ENCODE peak calls at places on chromosomes 16 and 17, in four cellular contexts. X is hepatocyte, A is heart right ventricle, N is mammary epithelial cell. I is an unnamed sample.

GRCh38 chr17:37176683-37177082 is 199.1 kb upstream of the C17orf78 start:
- DNase-seq in A (no peak), X (no peak), N (peak), I (peak)

GRCh38 chr16:49500211-49500610 is 126.6 kb downstream of the C16orf78 start:
- DNase-seq in X (no peak), A (no peak), N (no peak), I (no peak)

GRCh38 chr16:78058165-78058564 is 35.8 kb downstream of the CLEC3A start:
- DNase-seq in N (no peak), A (no peak), X (no peak), I (no peak)

GRCh38 chr17:75549246-75550138 is 24.0 kb downstream of the LLGL2 start:
- DNase-seq in X (peak), A (no peak), N (peak), I (peak)

GRCh38 chr17:74454197-74455024 is 12.0 kb upstream of the CD300A start:
- DNase-seq in N (peak), A (peak), X (peak), I (no peak)

GRCh38 chr16:49010396-49010795 is 271.2 kb downstream of the CBLN1 start:
- DNase-seq in X (no peak), N (no peak), A (peak), I (no peak)

GRCh38 chr17:75059369-75060345 is 12.6 kb downstream of the KCTD2 start:
- DNase-seq in N (no peak), X (peak), A (peak), I (no peak)

GRCh38 chr16:58020628-58021521 is 4.7 kb upstream of the MMP15 start:
- DNase-seq in A (peak), N (no peak), X (peak), I (no peak)

GRCh38 chr17:55356440-55357328 is 65.0 kb downstream of the MMD start:
- DNase-seq in A (peak), X (peak), N (peak), I (peak)

GRCh38 chr16:66262253-66263167 is 104.0 kb upstream of the CDH5 start:
- DNase-seq in N (no peak), A (no peak), X (peak), I (no peak)

GRCh38 chr17:80455328-80455710 is 21.1 kb downstream of the NPTX1 start:
- DNase-seq in X (peak), N (no peak), A (no peak), I (peak)

GRCh38 chr17:1122681-1123396 is 56.9 kb downstream of the ABR start:
- DNase-seq in A (peak), N (peak), X (peak), I (peak)

GRCh38 chr17:82636626-82637598 is 11.3 kb downstream of the WDR45B start:
- DNase-seq in N (peak), A (no peak), X (peak), I (no peak)

GRCh38 chr17:6306820-6307219 is 128.1 kb downstream of the AIPL1 start:
- DNase-seq in N (no peak), X (no peak), A (no peak), I (no peak)

GRCh38 chr17:74919440-74920305 is 3.4 kb downstream of the USH1G start:
- DNase-seq in A (no peak), X (no peak), N (no peak), I (no peak)

GRCh38 chr16:48014349-48015135 is 141.3 kb downstream of the ABCC12 start:
- DNase-seq in N (peak), X (peak), A (no peak), I (peak)

GRCh38 chr17:67950945-67951344 is 45.3 kb downstream of the C17orf58 start:
- DNase-seq in X (no peak), A (no peak), N (no peak), I (no peak)

GRCh38 chr16:30622455-30623032 is 12.4 kb upstream of the ZNF689 start:
- DNase-seq in A (no peak), N (no peak), X (no peak), I (no peak)

GRCh38 chr17:82072827-82073226 is 7.2 kb upstream of the DUS1L start:
- DNase-seq in N (no peak), A (no peak), X (no peak), I (no peak)

GRCh38 chr17:44940321-44940720 is 7.3 kb downstream of the KIF18B start:
- DNase-seq in A (no peak), N (peak), X (no peak), I (peak)

GRCh38 chr17:83193336-83194188 is 114.2 kb downstream of the METRNL start:
- DNase-seq in A (peak), N (peak), X (no peak), I (no peak)

GRCh38 chr16:89137666-89138512 is 33.7 kb upstream of the CDH15 start:
- DNase-seq in A (no peak), X (no peak), N (no peak), I (no peak)

GRCh38 chr16:12260647-12261262 is 284.2 kb downstream of the SNX29 start:
- DNase-seq in X (peak), N (no peak), A (peak), I (no peak)

GRCh38 chr17:34045990-34046389 is 209.1 kb upstream of the CCL2 start:
- DNase-seq in A (no peak), X (no peak), N (no peak), I (no peak)

GRCh38 chr17:17888371-17888770 is 51.6 kb upstream of the SREBF1 start:
- DNase-seq in N (no peak), X (no peak), A (peak), I (no peak)

GRCh38 chr16:996672-997071 is 15.1 kb downstream of the SOX8 start:
- DNase-seq in A (no peak), X (no peak), N (no peak), I (no peak)
- H3K27ac ChIP-seq in A (no peak), X (no peak), N (no peak), I (peak)

GRCh38 chr17:47883589-47884426 is 12.2 kb upstream of the SP2 start:
- DNase-seq in X (peak), A (no peak), N (no peak), I (no peak)
- H3K27ac ChIP-seq in X (peak), A (no peak), N (no peak), I (peak)

GRCh38 chr17:78722101-78722761 is 59.8 kb downstream of the CYTH1 start:
- DNase-seq in N (no peak), X (no peak), A (no peak), I (no peak)
- H3K27ac ChIP-seq in N (no peak), X (no peak), A (peak), I (peak)

DNA sequence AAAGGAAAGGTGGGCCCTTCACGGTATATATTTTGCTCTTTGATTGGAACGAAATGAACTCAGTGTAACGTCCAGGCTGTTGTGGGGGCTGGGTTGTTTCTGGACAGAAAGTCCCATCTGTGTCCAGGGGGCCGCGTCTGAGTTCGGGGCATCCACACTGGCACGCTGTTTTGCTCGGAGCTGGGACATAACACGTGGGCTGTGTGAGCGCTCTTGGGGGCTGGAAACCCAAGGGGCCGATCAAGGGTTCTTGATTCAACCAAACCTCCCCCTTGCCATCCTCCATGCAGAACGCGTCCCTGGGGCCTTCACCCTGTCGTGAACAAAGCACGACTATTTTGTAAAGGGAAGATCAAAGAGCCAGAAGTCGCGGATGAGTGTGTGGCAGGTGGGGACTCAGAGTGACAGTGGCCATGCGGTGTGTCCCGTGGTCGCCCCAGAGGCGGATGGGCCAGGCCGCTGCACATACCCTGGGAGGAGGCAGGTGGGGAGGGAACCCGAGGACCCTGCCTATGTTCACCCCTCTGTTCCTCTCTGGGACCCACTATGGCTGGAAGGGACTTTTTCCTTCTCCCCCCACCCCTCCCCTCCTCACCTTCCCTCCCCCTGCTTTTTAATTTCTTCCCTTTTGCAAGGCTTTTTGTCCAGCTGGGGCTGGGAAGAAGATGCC is 387.2 kb downstream of the SEC14L1 start:
- DNase-seq in N (no peak), X (no peak), A (no peak), I (no peak)
- H3K27ac ChIP-seq in N (no peak), X (no peak), A (no peak), I (no peak)

DNA sequence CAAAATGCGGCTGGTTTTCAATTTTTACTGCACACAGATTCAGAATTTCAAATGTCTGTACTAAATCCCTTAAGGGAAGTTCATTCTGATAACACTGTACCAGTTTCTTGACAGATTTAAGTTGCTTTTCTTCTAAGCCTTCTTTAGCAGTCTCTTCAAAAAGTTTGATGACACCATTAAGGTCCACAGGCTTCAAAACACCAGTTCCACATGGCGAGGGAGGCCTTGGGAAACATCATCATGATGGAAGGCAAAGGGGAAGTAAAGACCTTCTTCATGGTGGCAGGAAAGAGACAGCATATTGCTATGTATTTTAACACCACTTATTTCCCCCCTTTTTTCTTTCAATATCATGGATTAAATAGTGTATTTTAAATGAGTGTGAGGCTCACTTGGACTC is 24.5 kb downstream of the NLRC5 start:
- DNase-seq in X (no peak), N (no peak), A (no peak), I (no peak)
- H3K27ac ChIP-seq in X (no peak), N (no peak), A (peak), I (no peak)

GRCh38 chr17:69142473-69142802 is 743 bp upstream of the ABCA6 start:
- DNase-seq in A (no peak), N (peak), X (no peak), I (no peak)
- H3K27ac ChIP-seq in A (peak), N (no peak), X (peak), I (no peak)